ENCODE peak calls at places on chromosomes 13 and 19, in four cellular contexts. X is astrocyte of the cerebellum, Y is OCI-LY7, N is RWPE1. W is an unnamed sample.

GRCh38 chr19:19539738-19540703 is 2.0 kb downstream of the CILP2 start:
- DNase-seq in Y (peak), X (no peak), N (peak), W (peak)

GRCh38 chr13:40484981-40485380 is 181.5 kb downstream of the FOXO1 start:
- DNase-seq in X (no peak), Y (no peak), N (no peak), W (no peak)

GRCh38 chr19:6030214-6030507 is 52.2 kb upstream of the RANBP3 start:
- DNase-seq in X (peak), Y (no peak), N (no peak), W (no peak)

GRCh38 chr13:37485766-37486165 is 112.8 kb downstream of the POSTN start:
- DNase-seq in Y (no peak), N (no peak), X (peak), W (no peak)

GRCh38 chr19:34642241-34642640 is 34.7 kb downstream of the SCGB2B2 start:
- DNase-seq in Y (no peak), X (no peak), N (no peak), W (no peak)

GRCh38 chr19:14492756-14493337 is 3.1 kb downstream of the GIPC1 start:
- DNase-seq in Y (no peak), N (no peak), X (no peak), W (no peak)

GRCh38 chr13:24178847-24179845 is 18.6 kb downstream of the SPATA13 start:
- DNase-seq in Y (no peak), N (no peak), X (no peak), W (no peak)

GRCh38 chr13:55234311-55234710 is 1906.4 kb upstream of the PRR20A start:
- DNase-seq in N (no peak), X (no peak), Y (no peak), W (no peak)

GRCh38 chr13:77507931-77508776 is 27.4 kb upstream of the SCEL start:
- DNase-seq in N (peak), X (peak), Y (no peak), W (no peak)

GRCh38 chr19:35592226-35592625 is 6.3 kb downstream of the PMIS2 start:
- DNase-seq in Y (peak), N (no peak), X (no peak), W (no peak)

GRCh38 chr13:74715718-74716117 is 581.5 kb upstream of the KLF12 start:
- DNase-seq in Y (no peak), X (no peak), N (no peak), W (no peak)

GRCh38 chr13:107209811-107210210 is 641.9 kb upstream of the ARGLU1 start:
- DNase-seq in Y (no peak), X (no peak), N (no peak), W (no peak)

GRCh38 chr19:11288349-11288748 is 7.6 kb upstream of the TSPAN16 start:
- DNase-seq in Y (no peak), X (no peak), N (peak), W (no peak)

GRCh38 chr19:7216373-7216902 is 77.8 kb downstream of the INSR start:
- DNase-seq in X (no peak), Y (no peak), N (no peak), W (no peak)

GRCh38 chr19:19211499-19212432 is at the start of gene NCAN:
- DNase-seq in X (no peak), Y (no peak), N (no peak), W (no peak)

GRCh38 chr19:48258350-48258749 is 2.6 kb upstream of the CARD8 start:
- DNase-seq in X (no peak), N (no peak), Y (peak), W (no peak)

GRCh38 chr13:102003848-102004570 is 397.8 kb downstream of the FGF14 start:
- DNase-seq in X (no peak), Y (no peak), N (no peak), W (no peak)

GRCh38 chr13:40787062-40787461 is 2.3 kb upstream of the SLC25A15 start:
- DNase-seq in Y (no peak), N (no peak), X (no peak), W (no peak)

GRCh38 chr19:51460164-51460992 is 2.1 kb upstream of the SIGLEC8 start:
- DNase-seq in Y (peak), X (no peak), N (no peak), W (no peak)

GRCh38 chr13:73090116-73090811 is 31.5 kb downstream of the KLF5 start:
- DNase-seq in Y (no peak), N (peak), X (peak), W (no peak)

GRCh38 chr19:8340341-8341096 is 2.5 kb downstream of the KANK3 start:
- DNase-seq in Y (no peak), N (no peak), X (no peak), W (no peak)

GRCh38 chr13:42836930-42837329 is 55.5 kb downstream of the FAM216B start:
- DNase-seq in N (no peak), Y (no peak), X (no peak), W (no peak)

GRCh38 chr19:16266586-16266942 is 58.1 kb upstream of the KLF2 start:
- DNase-seq in Y (no peak), X (no peak), N (no peak), W (no peak)

GRCh38 chr13:110433014-110433413 is 125.9 kb downstream of the COL4A2 start:
- DNase-seq in N (no peak), X (no peak), Y (no peak), W (no peak)

GRCh38 chr19:1251233-1251502 is 2.8 kb downstream of the MIDN start:
- DNase-seq in Y (no peak), X (no peak), N (no peak), W (no peak)

GRCh38 chr13:113845723-113846638 is 17.9 kb downstream of the GAS6 start:
- DNase-seq in N (no peak), Y (no peak), X (no peak), W (peak)

GRCh38 chr13:25574437-25575426 is 203.0 kb downstream of the ATP8A2 start:
- DNase-seq in X (peak), N (peak), Y (peak), W (no peak)

GRCh38 chr13:95002968-95003813 is 290.8 kb upstream of the SOX21 start:
- DNase-seq in X (no peak), N (no peak), Y (no peak), W (no peak)

GRCh38 chr13:51999525-51999924 is 11.7 kb downstream of the ATP7B start:
- DNase-seq in N (no peak), X (peak), Y (no peak), W (peak)

GRCh38 chr19:48477696-48478338 is 8.6 kb downstream of the CYTH2 start:
- DNase-seq in Y (no peak), N (no peak), X (no peak), W (no peak)

GRCh38 chr19:6455924-6456323 is 3.7 kb downstream of the SLC25A23 start:
- DNase-seq in X (no peak), Y (no peak), N (no peak), W (no peak)

GRCh38 chr13:107210216-107211010 is 642.5 kb upstream of the ARGLU1 start:
- DNase-seq in N (no peak), X (no peak), Y (no peak), W (no peak)

GRCh38 chr13:98327326-98328314 is 150.6 kb upstream of the RNF113B start:
- DNase-seq in X (peak), Y (no peak), N (no peak), W (no peak)

GRCh38 chr19:15437355-15438123 is 12.2 kb downstream of the WIZ start:
- DNase-seq in N (no peak), Y (no peak), X (no peak), W (no peak)

GRCh38 chr13:27360562-27360961 is 63.9 kb upstream of the GTF3A start:
- DNase-seq in N (no peak), X (no peak), Y (no peak), W (no peak)

GRCh38 chr13:85864963-85865530 is 65.8 kb upstream of the SLITRK6 start:
- DNase-seq in Y (peak), N (peak), X (peak), W (no peak)
- TF ChIP-seq CTCF in Y (peak), N (no peak), X (peak), W (peak)

GRCh38 chr19:46052896-46053295 is 12.1 kb upstream of the IGFL4 start:
- DNase-seq in X (no peak), N (no peak), Y (no peak), W (no peak)

DNA sequence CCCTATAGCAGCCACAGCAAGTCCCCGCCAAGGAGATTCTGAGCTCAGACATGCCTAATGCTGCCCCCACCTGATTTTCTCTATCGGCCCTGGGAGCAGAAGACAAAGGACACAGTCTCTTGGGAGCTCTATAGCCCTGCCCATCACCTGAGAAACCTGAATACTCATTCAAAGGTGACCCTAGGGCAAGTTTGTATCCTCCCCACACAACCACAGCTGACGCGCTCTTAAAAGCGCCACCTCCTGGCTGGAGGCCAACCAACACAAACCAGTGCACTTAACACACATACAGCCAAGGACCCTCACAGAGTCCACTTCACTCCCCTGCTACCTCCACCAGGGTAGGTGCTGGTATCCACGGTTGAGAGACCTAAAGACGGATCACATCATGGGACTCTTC is 8.8 kb upstream of the IGFL4 start:
- DNase-seq in X (no peak), Y (peak), N (no peak), W (no peak)
- TF ChIP-seq CTCF in X (no peak), Y (peak), N (no peak), W (no peak)

DNA sequence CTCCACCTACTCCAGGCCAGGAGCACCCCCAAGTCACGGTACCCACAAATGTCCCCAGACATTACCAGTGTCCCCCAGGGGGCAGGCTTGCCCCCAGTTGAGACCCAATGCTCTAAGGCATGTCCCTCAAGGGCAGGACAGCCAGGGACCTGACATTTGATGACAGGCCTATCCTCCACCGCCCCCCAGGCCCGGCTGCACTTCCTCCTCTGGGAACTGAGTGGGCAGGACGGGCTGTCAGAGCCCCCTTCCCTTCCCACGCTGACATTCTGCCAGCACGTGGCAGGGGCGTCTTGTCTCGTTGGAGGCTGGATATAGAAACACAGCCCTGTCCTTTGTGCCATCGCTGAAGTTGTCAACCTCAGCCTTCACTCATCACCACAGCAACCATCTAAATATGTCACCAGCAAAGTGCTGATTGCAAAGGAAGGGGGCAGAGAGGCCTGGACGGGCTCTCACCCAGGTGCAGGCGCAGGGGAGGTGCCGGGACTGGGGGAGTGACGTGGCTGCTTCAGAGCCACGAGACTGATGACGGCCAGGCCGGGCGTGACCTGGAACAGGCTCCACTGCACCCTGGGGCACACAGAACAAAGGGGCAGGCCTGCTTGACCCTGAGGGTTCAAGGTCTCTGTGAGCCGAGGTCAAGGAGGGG is 38.4 kb downstream of the GNG7 start:
- DNase-seq in X (no peak), N (no peak), Y (peak), W (no peak)
- TF ChIP-seq CTCF in X (no peak), N (no peak), Y (peak), W (peak)

DNA sequence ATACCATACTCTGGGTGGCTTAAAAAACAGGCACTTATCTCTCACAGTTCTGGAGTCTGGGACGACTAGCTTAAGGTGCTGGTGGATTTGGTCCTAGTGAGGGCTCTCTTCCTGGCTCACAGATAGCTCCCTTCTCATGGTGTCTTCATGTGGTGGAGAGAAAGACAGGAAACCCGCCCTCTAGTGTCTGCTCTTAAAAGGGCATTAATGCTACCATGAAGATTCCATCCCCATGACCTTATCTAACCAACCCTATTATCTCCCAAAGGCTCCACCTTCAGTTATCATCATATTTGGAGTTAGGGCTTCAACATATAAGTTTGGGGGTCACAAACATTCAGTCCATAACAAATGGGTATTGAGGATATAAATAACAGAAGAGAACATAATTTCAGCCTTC is 139.4 kb downstream of the HS6ST3 start:
- DNase-seq in Y (peak), N (no peak), X (no peak), W (no peak)
- TF ChIP-seq CTCF in Y (peak), N (no peak), X (peak), W (peak)

DNA sequence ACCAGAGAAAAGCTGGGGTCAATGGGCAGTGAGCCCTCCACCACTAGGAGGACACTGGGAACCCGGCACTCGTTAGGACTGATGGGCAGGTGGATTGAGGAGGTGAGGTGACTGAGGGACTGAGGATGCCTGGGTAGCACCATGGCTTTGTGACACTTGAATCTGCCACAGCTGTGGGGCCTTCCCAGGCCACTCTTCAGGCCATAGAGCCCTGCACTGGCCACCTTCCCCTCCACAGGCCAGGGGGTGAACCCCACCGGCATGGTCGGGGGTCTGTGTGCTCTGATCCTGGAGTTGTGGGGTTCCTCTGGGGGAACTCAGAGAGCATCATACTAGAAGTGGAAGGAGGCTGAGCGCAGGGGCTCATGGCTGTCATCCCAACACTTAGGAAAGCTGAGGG is 423.5 kb downstream of the ZNF536 start:
- DNase-seq in N (no peak), Y (no peak), X (no peak), W (no peak)
- TF ChIP-seq CTCF in N (no peak), Y (no peak), X (no peak), W (no peak)

W was measured in chondrocyte.